ENCODE peak calls at places on chromosomes 12 and 14, in seven cellular contexts. E is stimulated activated CD8-positive, alpha-beta memory T cell treated with anti-CD3 and anti-CD28 coated beads, Interleukin-15, amount 100 ng/mL, for 24 hours; N is CD4-positive, alpha-beta memory T cell; B is GOT3; S is T-helper 17 cell; X is HEK293T; C is COR-L47. J is an unnamed sample.

GRCh38 chr14:85856430-85856829 is 326.5 kb downstream of the FLRT2 start:
- DNase-seq in E (no peak), N (no peak), B (no peak), S (no peak), X (no peak), C (no peak), J (no peak)

GRCh38 chr12:124655317-124656213 is 88.2 kb upstream of the NCOR2 start:
- DNase-seq in E (no peak), N (no peak), B (no peak), S (no peak), X (no peak), C (peak; percentile 14), J (no peak)

GRCh38 chr14:85587152-85587697 is 57.3 kb downstream of the FLRT2 start:
- DNase-seq in E (no peak), N (no peak), B (no peak), S (no peak), X (no peak), C (no peak), J (no peak)

GRCh38 chr12:89306827-89307498 is 45.3 kb downstream of the DUSP6 start:
- DNase-seq in E (no peak), N (no peak), B (no peak), S (no peak), X (no peak), C (no peak), J (no peak)

GRCh38 chr14:32246751-32247150 is 43.7 kb upstream of the RNU6-8 start:
- DNase-seq in E (no peak), N (no peak), B (no peak), S (no peak), X (no peak), C (no peak), J (no peak)

GRCh38 chr14:90831821-90832220 is 15.6 kb upstream of the TTC7B start:
- DNase-seq in E (no peak), N (no peak), B (no peak), S (no peak), X (no peak), C (no peak), J (no peak)

GRCh38 chr12:95473440-95473946 is 459 bp upstream of the METAP2 start:
- DNase-seq in E (peak; percentile 2), N (peak; percentile 42), B (no peak), S (peak; percentile 9), X (peak; percentile 45), C (peak; percentile 10), J (no peak)

GRCh38 chr14:94120667-94121335 is 8.6 kb downstream of the IFI27L2 start:
- DNase-seq in E (no peak), N (no peak), B (no peak), S (no peak), X (no peak), C (no peak), J (no peak)

GRCh38 chr12:67415473-67415872 is 146.3 kb downstream of the CAND1 start:
- DNase-seq in E (no peak), N (no peak), B (no peak), S (no peak), X (peak; percentile 37), C (peak; percentile 61), J (no peak)